ENCODE peak calls at places on chromosomes 12 and 14, in nine cellular contexts. One of them, this sample, is unnamed.

GRCh38 chr14:55913324-55914035 is 204.7 kb upstream of the PELI2 start:
- DNase-seq in esophagus squamous epithelium: no peak
- DNase-seq in lower leg skin: no peak
- DNase-seq in stomach: no peak
- DNase-seq in transverse colon: no peak
- DNase-seq in uterus: no peak
- DNase-seq in HepG2: no peak
- DNase-seq in right lobe of liver: no peak
- DNase-seq in NB4: no peak
- DNase-seq in this sample: no peak

GRCh38 chr14:73491256-73491976 is 683 bp downstream of the RIOX1 start:
- DNase-seq in esophagus squamous epithelium: no peak
- DNase-seq in transverse colon: peak; percentile 79
- DNase-seq in HepG2: peak; percentile 54
- DNase-seq in uterus: peak; percentile 48
- DNase-seq in stomach: peak; percentile 71
- DNase-seq in lower leg skin: peak; percentile 91
- DNase-seq in right lobe of liver: peak; percentile 84
- DNase-seq in NB4: peak; percentile 78
- DNase-seq in this sample: peak; percentile 93

GRCh38 chr12:127035011-127035879 is 1231.7 kb upstream of the TMEM132C start:
- DNase-seq in lower leg skin: no peak
- DNase-seq in stomach: no peak
- DNase-seq in HepG2: no peak
- DNase-seq in right lobe of liver: no peak
- DNase-seq in NB4: no peak
- DNase-seq in esophagus squamous epithelium: no peak
- DNase-seq in transverse colon: no peak
- DNase-seq in uterus: no peak
- DNase-seq in this sample: no peak

GRCh38 chr14:95835331-95835730 is 41.3 kb upstream of the TUNAR start:
- DNase-seq in uterus: no peak
- DNase-seq in NB4: peak; percentile 58
- DNase-seq in HepG2: peak; percentile 5
- DNase-seq in transverse colon: no peak
- DNase-seq in esophagus squamous epithelium: no peak
- DNase-seq in right lobe of liver: no peak
- DNase-seq in lower leg skin: no peak
- DNase-seq in stomach: no peak
- DNase-seq in this sample: no peak

GRCh38 chr12:76236640-76237039 is 111.6 kb downstream of the BBS10 start:
- DNase-seq in NB4: no peak
- DNase-seq in stomach: no peak
- DNase-seq in uterus: no peak
- DNase-seq in lower leg skin: no peak
- DNase-seq in right lobe of liver: no peak
- DNase-seq in esophagus squamous epithelium: no peak
- DNase-seq in HepG2: peak; percentile 12
- DNase-seq in transverse colon: no peak
- DNase-seq in this sample: no peak

GRCh38 chr14:75202671-75203070 is 26.3 kb upstream of the TMED10 start:
- DNase-seq in stomach: no peak
- DNase-seq in right lobe of liver: no peak
- DNase-seq in esophagus squamous epithelium: no peak
- DNase-seq in transverse colon: no peak
- DNase-seq in uterus: no peak
- DNase-seq in lower leg skin: no peak
- DNase-seq in HepG2: no peak
- DNase-seq in NB4: no peak
- DNase-seq in this sample: no peak

GRCh38 chr12:2691340-2692111 is 103.2 kb upstream of the FKBP4 start:
- DNase-seq in uterus: no peak
- DNase-seq in lower leg skin: peak; percentile 69
- DNase-seq in transverse colon: peak; percentile 45
- DNase-seq in right lobe of liver: no peak
- DNase-seq in NB4: no peak
- DNase-seq in esophagus squamous epithelium: no peak
- DNase-seq in HepG2: no peak
- DNase-seq in stomach: no peak
- DNase-seq in this sample: peak; percentile 86

GRCh38 chr14:90426031-90426540 is 29.3 kb downstream of the CALM1 start:
- DNase-seq in uterus: no peak
- DNase-seq in stomach: no peak
- DNase-seq in transverse colon: no peak
- DNase-seq in NB4: no peak
- DNase-seq in lower leg skin: no peak
- DNase-seq in esophagus squamous epithelium: no peak
- DNase-seq in HepG2: no peak
- DNase-seq in right lobe of liver: no peak
- DNase-seq in this sample: peak; percentile 24

GRCh38 chr12:81294325-81295190 is 216.7 kb downstream of the ACSS3 start:
- DNase-seq in stomach: no peak
- DNase-seq in esophagus squamous epithelium: no peak
- DNase-seq in transverse colon: no peak
- DNase-seq in uterus: no peak
- DNase-seq in NB4: peak; percentile 7
- DNase-seq in right lobe of liver: no peak
- DNase-seq in HepG2: no peak
- DNase-seq in lower leg skin: no peak
- DNase-seq in this sample: no peak

GRCh38 chr12:14443531-14443930 is 78.0 kb downstream of the ATF7IP start:
- DNase-seq in right lobe of liver: no peak
- DNase-seq in transverse colon: no peak
- DNase-seq in NB4: peak; percentile 25
- DNase-seq in lower leg skin: no peak
- DNase-seq in HepG2: no peak
- DNase-seq in stomach: no peak
- DNase-seq in esophagus squamous epithelium: no peak
- DNase-seq in uterus: no peak
- DNase-seq in this sample: no peak

GRCh38 chr14:101657372-101657771 is 96.1 kb downstream of the DIO3 start:
- DNase-seq in stomach: no peak
- DNase-seq in uterus: no peak
- DNase-seq in lower leg skin: no peak
- DNase-seq in HepG2: no peak
- DNase-seq in transverse colon: no peak
- DNase-seq in esophagus squamous epithelium: no peak
- DNase-seq in right lobe of liver: no peak
- DNase-seq in NB4: no peak
- DNase-seq in this sample: no peak

GRCh38 chr14:102206901-102207300 is 67.2 kb downstream of the WDR20 start:
- DNase-seq in transverse colon: no peak
- DNase-seq in stomach: peak; percentile 24
- DNase-seq in lower leg skin: peak; percentile 50
- DNase-seq in esophagus squamous epithelium: no peak
- DNase-seq in uterus: no peak
- DNase-seq in NB4: no peak
- DNase-seq in right lobe of liver: no peak
- DNase-seq in HepG2: no peak
- DNase-seq in this sample: no peak

GRCh38 chr12:88684610-88685009 is 104.3 kb upstream of the KITLG start:
- DNase-seq in stomach: no peak
- DNase-seq in transverse colon: peak; percentile 12
- DNase-seq in esophagus squamous epithelium: no peak
- DNase-seq in NB4: no peak
- DNase-seq in right lobe of liver: no peak
- DNase-seq in uterus: no peak
- DNase-seq in HepG2: no peak
- DNase-seq in lower leg skin: no peak
- DNase-seq in this sample: no peak

GRCh38 chr12:103924761-103925641 is 5.2 kb upstream of the HSP90B1 start:
- DNase-seq in right lobe of liver: no peak
- DNase-seq in NB4: peak; percentile 54
- DNase-seq in lower leg skin: no peak
- DNase-seq in uterus: no peak
- DNase-seq in HepG2: no peak
- DNase-seq in esophagus squamous epithelium: no peak
- DNase-seq in transverse colon: no peak
- DNase-seq in stomach: no peak
- DNase-seq in this sample: no peak

GRCh38 chr14:39212034-39212433 is 21.7 kb upstream of the MIA2 start:
- DNase-seq in HepG2: no peak
- DNase-seq in esophagus squamous epithelium: no peak
- DNase-seq in right lobe of liver: no peak
- DNase-seq in uterus: no peak
- DNase-seq in lower leg skin: no peak
- DNase-seq in transverse colon: no peak
- DNase-seq in NB4: no peak
- DNase-seq in stomach: no peak
- DNase-seq in this sample: no peak

GRCh38 chr12:106145539-106146447 is 7.0 kb upstream of the NUAK1 start:
- DNase-seq in stomach: peak; percentile 80
- DNase-seq in lower leg skin: peak; percentile 64
- DNase-seq in uterus: no peak
- DNase-seq in esophagus squamous epithelium: no peak
- DNase-seq in NB4: no peak
- DNase-seq in HepG2: no peak
- DNase-seq in transverse colon: peak; percentile 74
- DNase-seq in right lobe of liver: peak; percentile 52
- DNase-seq in this sample: no peak

GRCh38 chr12:21989819-21990412 is 48.7 kb upstream of the ABCC9 start:
- DNase-seq in lower leg skin: no peak
- DNase-seq in uterus: peak; percentile 21
- DNase-seq in transverse colon: no peak
- DNase-seq in NB4: peak; percentile 51
- DNase-seq in HepG2: peak; percentile 1
- DNase-seq in stomach: no peak
- DNase-seq in esophagus squamous epithelium: no peak
- DNase-seq in right lobe of liver: no peak
- DNase-seq in this sample: no peak

DNA sequence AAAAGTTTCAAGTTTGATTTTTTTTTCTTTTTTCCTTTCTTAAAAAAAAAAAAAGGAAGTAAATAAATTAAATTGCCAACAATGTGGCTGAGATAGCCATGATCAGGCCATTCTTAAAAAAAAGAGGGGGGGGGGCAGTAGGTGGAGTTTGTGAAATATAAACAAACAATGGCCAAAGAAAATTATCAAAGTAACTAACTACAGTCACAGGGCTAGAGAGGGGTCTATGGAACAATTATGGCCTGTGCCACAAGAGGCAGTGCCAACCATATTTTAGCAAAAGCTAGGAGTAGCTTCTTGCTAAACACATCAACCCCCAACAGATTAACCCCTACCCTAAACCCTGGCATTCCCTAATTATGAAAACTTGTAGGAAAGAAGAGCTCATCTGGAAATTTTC is 16.2 kb upstream of the SMARCC2 start:
- DNase-seq in right lobe of liver: no peak
- DNase-seq in stomach: no peak
- DNase-seq in uterus: no peak
- DNase-seq in lower leg skin: no peak
- DNase-seq in esophagus squamous epithelium: no peak
- DNase-seq in HepG2: no peak
- DNase-seq in NB4: no peak
- DNase-seq in transverse colon: no peak
- DNase-seq in this sample: no peak
- TF ChIP-seq CTCF in right lobe of liver: no peak
- TF ChIP-seq CTCF in stomach: no peak
- TF ChIP-seq CTCF in uterus: no peak
- TF ChIP-seq CTCF in lower leg skin: no peak
- TF ChIP-seq CTCF in esophagus squamous epithelium: peak; percentile 4
- TF ChIP-seq CTCF in HepG2: no peak
- TF ChIP-seq CTCF in NB4: no peak
- TF ChIP-seq CTCF in transverse colon: no peak
- TF ChIP-seq CTCF in this sample: no peak

GRCh38 chr12:78361683-78362082 is 502.9 kb upstream of the SYT1 start:
- DNase-seq in transverse colon: no peak
- DNase-seq in stomach: no peak
- DNase-seq in uterus: no peak
- DNase-seq in NB4: no peak
- DNase-seq in right lobe of liver: no peak
- DNase-seq in HepG2: no peak
- DNase-seq in esophagus squamous epithelium: no peak
- DNase-seq in lower leg skin: no peak
- DNase-seq in this sample: no peak

GRCh38 chr12:78359530-78359929 is 505.0 kb upstream of the SYT1 start:
- DNase-seq in HepG2: no peak
- DNase-seq in esophagus squamous epithelium: no peak
- DNase-seq in transverse colon: peak; percentile 9
- DNase-seq in right lobe of liver: no peak
- DNase-seq in NB4: no peak
- DNase-seq in uterus: peak; percentile 68
- DNase-seq in stomach: no peak
- DNase-seq in lower leg skin: no peak
- DNase-seq in this sample: no peak
- TF ChIP-seq POLR2A in HepG2: no peak
- TF ChIP-seq POLR2A in esophagus squamous epithelium: no peak
- TF ChIP-seq POLR2A in transverse colon: no peak
- TF ChIP-seq POLR2A in right lobe of liver: no peak
- TF ChIP-seq POLR2A in NB4: no peak
- TF ChIP-seq POLR2A in uterus: no peak
- TF ChIP-seq POLR2A in stomach: no peak
- TF ChIP-seq POLR2A in lower leg skin: no peak
- TF ChIP-seq POLR2A in this sample: no peak

GRCh38 chr12:13154027-13154538 is 42.4 kb upstream of the EMP1 start:
- DNase-seq in NB4: peak; percentile 22
- DNase-seq in lower leg skin: no peak
- DNase-seq in HepG2: no peak
- DNase-seq in right lobe of liver: no peak
- DNase-seq in uterus: no peak
- DNase-seq in esophagus squamous epithelium: no peak
- DNase-seq in stomach: no peak
- DNase-seq in transverse colon: no peak
- DNase-seq in this sample: no peak
- TF ChIP-seq CTCF in NB4: no peak
- TF ChIP-seq CTCF in lower leg skin: no peak
- TF ChIP-seq CTCF in HepG2: no peak
- TF ChIP-seq CTCF in right lobe of liver: no peak
- TF ChIP-seq CTCF in uterus: no peak
- TF ChIP-seq CTCF in esophagus squamous epithelium: no peak
- TF ChIP-seq CTCF in stomach: no peak
- TF ChIP-seq CTCF in transverse colon: no peak
- TF ChIP-seq CTCF in this sample: no peak

GRCh38 chr14:68949236-68949965 is 29.7 kb downstream of the ACTN1 start:
- DNase-seq in right lobe of liver: no peak
- DNase-seq in NB4: no peak
- DNase-seq in HepG2: no peak
- DNase-seq in esophagus squamous epithelium: no peak
- DNase-seq in transverse colon: no peak
- DNase-seq in lower leg skin: no peak
- DNase-seq in stomach: no peak
- DNase-seq in uterus: no peak
- DNase-seq in this sample: no peak

GRCh38 chr14:68945585-68946289 is 33.4 kb downstream of the ACTN1 start:
- DNase-seq in HepG2: peak; percentile 72
- DNase-seq in uterus: no peak
- DNase-seq in lower leg skin: no peak
- DNase-seq in right lobe of liver: peak; percentile 49
- DNase-seq in esophagus squamous epithelium: no peak
- DNase-seq in transverse colon: peak; percentile 72
- DNase-seq in stomach: no peak
- DNase-seq in NB4: no peak
- DNase-seq in this sample: peak; percentile 50

GRCh38 chr14:68948686-68949085 is 30.4 kb downstream of the ACTN1 start:
- DNase-seq in transverse colon: no peak
- DNase-seq in esophagus squamous epithelium: no peak
- DNase-seq in stomach: no peak
- DNase-seq in uterus: no peak
- DNase-seq in NB4: peak; percentile 49
- DNase-seq in right lobe of liver: no peak
- DNase-seq in HepG2: no peak
- DNase-seq in lower leg skin: no peak
- DNase-seq in this sample: no peak

GRCh38 chr14:68946423-68946822 is 32.7 kb downstream of the ACTN1 start:
- DNase-seq in uterus: no peak
- DNase-seq in NB4: no peak
- DNase-seq in right lobe of liver: no peak
- DNase-seq in stomach: no peak
- DNase-seq in HepG2: no peak
- DNase-seq in transverse colon: no peak
- DNase-seq in esophagus squamous epithelium: no peak
- DNase-seq in lower leg skin: no peak
- DNase-seq in this sample: no peak

GRCh38 chr14:68947802-68948201 is 31.3 kb downstream of the ACTN1 start:
- DNase-seq in right lobe of liver: no peak
- DNase-seq in uterus: peak; percentile 71
- DNase-seq in esophagus squamous epithelium: no peak
- DNase-seq in HepG2: no peak
- DNase-seq in NB4: peak; percentile 99
- DNase-seq in transverse colon: peak; percentile 87
- DNase-seq in lower leg skin: no peak
- DNase-seq in stomach: peak; percentile 72
- DNase-seq in this sample: peak; percentile 57
- TF ChIP-seq POLR2A in right lobe of liver: no peak
- TF ChIP-seq POLR2A in uterus: no peak
- TF ChIP-seq POLR2A in esophagus squamous epithelium: peak; percentile 49
- TF ChIP-seq POLR2A in HepG2: no peak
- TF ChIP-seq POLR2A in NB4: no peak
- TF ChIP-seq POLR2A in transverse colon: peak; percentile 65
- TF ChIP-seq POLR2A in lower leg skin: no peak
- TF ChIP-seq POLR2A in stomach: no peak
- TF ChIP-seq POLR2A in this sample: no peak